ENCODE peak calls at places on chromosome 18, in five cellular contexts. One of them, this sample, is unnamed.

GRCh38 chr18:37986665-37987064 is 421.1 kb upstream of the CELF4 start:
- DNase-seq in fibroblast of pulmonary artery: no peak
- DNase-seq in AG04449: no peak
- DNase-seq in GM12878: no peak
- DNase-seq in AG10803: no peak
- DNase-seq in this sample: no peak

GRCh38 chr18:39586696-39587095 is 2021.1 kb upstream of the CELF4 start:
- DNase-seq in fibroblast of pulmonary artery: no peak
- DNase-seq in AG04449: no peak
- DNase-seq in GM12878: no peak
- DNase-seq in AG10803: no peak
- DNase-seq in this sample: no peak

GRCh38 chr18:42114310-42114943 is 159.4 kb downstream of the PIK3C3 start:
- DNase-seq in fibroblast of pulmonary artery: peak
- DNase-seq in AG04449: peak
- DNase-seq in GM12878: peak
- DNase-seq in AG10803: peak
- DNase-seq in this sample: peak

GRCh38 chr18:37720706-37721105 is 155.1 kb upstream of the CELF4 start:
- DNase-seq in fibroblast of pulmonary artery: no peak
- DNase-seq in AG04449: no peak
- DNase-seq in GM12878: no peak
- DNase-seq in AG10803: no peak
- DNase-seq in this sample: no peak

GRCh38 chr18:11728247-11728646 is 39.2 kb downstream of the GNAL start:
- DNase-seq in fibroblast of pulmonary artery: peak
- DNase-seq in AG04449: no peak
- DNase-seq in GM12878: no peak
- DNase-seq in AG10803: peak
- DNase-seq in this sample: no peak

GRCh38 chr18:10822457-10822856 is 296.6 kb downstream of the NAPG start:
- DNase-seq in fibroblast of pulmonary artery: peak
- DNase-seq in AG04449: no peak
- DNase-seq in GM12878: no peak
- DNase-seq in AG10803: no peak
- DNase-seq in this sample: no peak

GRCh38 chr18:78982186-78982585 is 2.6 kb downstream of the SALL3 start:
- DNase-seq in fibroblast of pulmonary artery: peak
- DNase-seq in AG04449: no peak
- DNase-seq in GM12878: no peak
- DNase-seq in AG10803: no peak
- DNase-seq in this sample: no peak

GRCh38 chr18:50859793-50860192 is 19.1 kb upstream of the ME2 start:
- DNase-seq in fibroblast of pulmonary artery: no peak
- DNase-seq in AG04449: no peak
- DNase-seq in GM12878: no peak
- DNase-seq in AG10803: no peak
- DNase-seq in this sample: no peak

GRCh38 chr18:42048150-42048549 is 93.1 kb downstream of the PIK3C3 start:
- DNase-seq in fibroblast of pulmonary artery: peak
- DNase-seq in AG04449: peak
- DNase-seq in GM12878: no peak
- DNase-seq in AG10803: peak
- DNase-seq in this sample: peak

GRCh38 chr18:8798996-8799395 is 93.6 kb downstream of the MTCL1 start:
- DNase-seq in fibroblast of pulmonary artery: no peak
- DNase-seq in AG04449: no peak
- DNase-seq in GM12878: no peak
- DNase-seq in AG10803: peak
- DNase-seq in this sample: no peak

GRCh38 chr18:76384114-76384790 is 110.8 kb downstream of the ZNF516 start:
- DNase-seq in fibroblast of pulmonary artery: no peak
- DNase-seq in AG04449: no peak
- DNase-seq in GM12878: no peak
- DNase-seq in AG10803: no peak
- DNase-seq in this sample: no peak

GRCh38 chr18:23257686-23258565 is 122.6 kb downstream of the CABLES1 start:
- DNase-seq in fibroblast of pulmonary artery: peak
- DNase-seq in AG04449: no peak
- DNase-seq in GM12878: no peak
- DNase-seq in AG10803: peak
- DNase-seq in this sample: no peak

GRCh38 chr18:9859232-9859631 is 26.5 kb upstream of the TXNDC2 start:
- DNase-seq in fibroblast of pulmonary artery: no peak
- DNase-seq in AG04449: no peak
- DNase-seq in GM12878: no peak
- DNase-seq in AG10803: no peak
- DNase-seq in this sample: no peak

GRCh38 chr18:13641551-13642439 is 84.6 kb downstream of the FAM210A start:
- DNase-seq in fibroblast of pulmonary artery: peak
- DNase-seq in AG04449: no peak
- DNase-seq in GM12878: no peak
- DNase-seq in AG10803: no peak
- DNase-seq in this sample: no peak

GRCh38 chr18:77249583-77250500 is at the start of gene GALR1:
- DNase-seq in fibroblast of pulmonary artery: no peak
- DNase-seq in AG04449: no peak
- DNase-seq in GM12878: no peak
- DNase-seq in AG10803: no peak
- DNase-seq in this sample: no peak

GRCh38 chr18:30908381-30908780 is 134.2 kb downstream of the DSC3 start:
- DNase-seq in fibroblast of pulmonary artery: no peak
- DNase-seq in AG04449: no peak
- DNase-seq in GM12878: no peak
- DNase-seq in AG10803: no peak
- DNase-seq in this sample: no peak

GRCh38 chr18:26301681-26302080 is 75.4 kb downstream of the TAF4B start:
- DNase-seq in fibroblast of pulmonary artery: peak
- DNase-seq in AG04449: peak
- DNase-seq in GM12878: no peak
- DNase-seq in AG10803: peak
- DNase-seq in this sample: no peak

GRCh38 chr18:44920441-44920840 is 239.8 kb downstream of the SETBP1 start:
- DNase-seq in fibroblast of pulmonary artery: no peak
- DNase-seq in AG04449: no peak
- DNase-seq in GM12878: no peak
- DNase-seq in AG10803: no peak
- DNase-seq in this sample: no peak

GRCh38 chr18:68121826-68122225 is 593.1 kb downstream of the TMX3 start:
- DNase-seq in fibroblast of pulmonary artery: peak
- DNase-seq in AG04449: no peak
- DNase-seq in GM12878: no peak
- DNase-seq in AG10803: peak
- DNase-seq in this sample: no peak

GRCh38 chr18:11607897-11608296 is 1.5 kb upstream of the SLC35G4 start:
- DNase-seq in fibroblast of pulmonary artery: no peak
- DNase-seq in AG04449: no peak
- DNase-seq in GM12878: no peak
- DNase-seq in AG10803: peak
- DNase-seq in this sample: peak

GRCh38 chr18:55488473-55488872 is 99.5 kb downstream of the TCF4 start:
- DNase-seq in fibroblast of pulmonary artery: no peak
- DNase-seq in AG04449: no peak
- DNase-seq in GM12878: no peak
- DNase-seq in AG10803: no peak
- DNase-seq in this sample: no peak

GRCh38 chr18:58221060-58221725 is 177.2 kb downstream of the NEDD4L start:
- DNase-seq in fibroblast of pulmonary artery: peak
- DNase-seq in AG04449: no peak
- DNase-seq in GM12878: no peak
- DNase-seq in AG10803: peak
- DNase-seq in this sample: peak

GRCh38 chr18:9779630-9780029 is 71.5 kb downstream of the RAB31 start:
- DNase-seq in fibroblast of pulmonary artery: peak
- DNase-seq in AG04449: no peak
- DNase-seq in GM12878: no peak
- DNase-seq in AG10803: peak
- DNase-seq in this sample: no peak

GRCh38 chr18:36186461-36187137 is 698 bp upstream of the MOCOS start:
- DNase-seq in fibroblast of pulmonary artery: no peak
- DNase-seq in AG04449: no peak
- DNase-seq in GM12878: no peak
- DNase-seq in AG10803: peak
- DNase-seq in this sample: no peak

GRCh38 chr18:48161201-48161910 is 230.9 kb upstream of the SMAD2 start:
- DNase-seq in fibroblast of pulmonary artery: peak
- DNase-seq in AG04449: no peak
- DNase-seq in GM12878: no peak
- DNase-seq in AG10803: peak
- DNase-seq in this sample: peak

GRCh38 chr18:21777814-21778213 is 37.2 kb downstream of the MIB1 start:
- DNase-seq in fibroblast of pulmonary artery: no peak
- DNase-seq in AG04449: no peak
- DNase-seq in GM12878: peak
- DNase-seq in AG10803: no peak
- DNase-seq in this sample: no peak

GRCh38 chr18:76553715-76554603 is 58.9 kb upstream of the ZNF516 start:
- DNase-seq in fibroblast of pulmonary artery: peak
- DNase-seq in AG04449: no peak
- DNase-seq in GM12878: no peak
- DNase-seq in AG10803: no peak
- DNase-seq in this sample: no peak

GRCh38 chr18:61893971-61894750 is 1.4 kb upstream of the RNF152 start:
- DNase-seq in fibroblast of pulmonary artery: peak
- DNase-seq in AG04449: no peak
- DNase-seq in GM12878: no peak
- DNase-seq in AG10803: peak
- DNase-seq in this sample: no peak

GRCh38 chr18:74497778-74498177 is 1.6 kb downstream of the CNDP2 start:
- DNase-seq in fibroblast of pulmonary artery: no peak
- DNase-seq in AG04449: no peak
- DNase-seq in GM12878: no peak
- DNase-seq in AG10803: peak
- DNase-seq in this sample: no peak
- H3K4me3 ChIP-seq in fibroblast of pulmonary artery: no peak
- H3K4me3 ChIP-seq in AG04449: no peak
- H3K4me3 ChIP-seq in GM12878: peak
- H3K4me3 ChIP-seq in AG10803: no peak
- H3K4me3 ChIP-seq in this sample: no peak

DNA sequence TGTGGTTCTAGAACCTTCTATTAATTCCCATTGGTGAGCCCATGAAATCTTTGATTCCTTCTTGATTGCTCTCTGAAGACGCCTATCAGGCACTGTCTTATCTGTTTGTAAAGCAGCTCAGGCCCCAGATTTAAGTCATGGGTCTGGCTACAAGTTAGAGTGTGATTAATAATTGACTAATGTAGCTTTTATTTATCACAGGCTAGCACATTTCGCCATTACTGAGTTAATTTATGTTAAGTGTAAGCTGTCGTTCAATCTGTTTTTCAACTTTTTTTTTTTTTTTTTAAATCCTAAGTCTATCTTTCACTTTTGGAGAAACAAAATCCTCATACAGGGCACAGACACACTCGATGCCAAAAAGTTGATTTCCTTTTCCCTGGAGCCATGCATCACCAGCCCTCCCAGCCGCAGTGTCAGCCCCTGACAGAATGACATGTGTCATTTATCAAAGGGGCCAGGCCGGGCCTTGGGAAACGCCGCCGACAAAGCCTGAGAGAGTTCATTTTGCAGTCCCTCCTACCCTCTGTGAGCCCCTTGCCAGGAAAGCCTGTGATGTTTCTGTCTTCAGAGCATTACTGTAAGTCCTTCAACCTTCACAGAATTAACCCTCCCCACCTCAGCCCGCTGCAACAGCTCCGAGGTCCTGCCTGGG is 15.8 kb downstream of the TSHZ1 start:
- DNase-seq in fibroblast of pulmonary artery: no peak
- DNase-seq in AG04449: no peak
- DNase-seq in GM12878: no peak
- DNase-seq in AG10803: no peak
- DNase-seq in this sample: no peak
- H3K4me3 ChIP-seq in fibroblast of pulmonary artery: peak
- H3K4me3 ChIP-seq in AG04449: peak
- H3K4me3 ChIP-seq in GM12878: no peak
- H3K4me3 ChIP-seq in AG10803: peak
- H3K4me3 ChIP-seq in this sample: peak

DNA sequence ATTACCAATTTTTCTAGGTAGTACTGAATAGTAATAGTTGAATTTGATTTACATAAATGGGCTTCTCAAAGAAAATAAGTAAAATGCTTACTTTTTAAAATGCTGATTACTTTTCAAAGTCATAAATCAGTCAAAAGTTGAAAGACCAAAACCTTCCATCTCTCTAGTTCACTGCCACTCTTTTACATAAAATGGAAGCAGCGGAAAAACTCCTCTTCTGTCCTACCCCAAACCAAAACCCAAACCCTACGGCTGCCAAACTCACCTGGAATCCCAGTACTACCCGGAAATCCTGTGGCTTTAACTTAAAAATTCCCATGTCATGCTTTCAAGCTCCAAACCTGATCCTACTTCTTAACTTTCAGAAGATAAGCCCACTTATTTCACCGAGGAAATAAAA is 81.2 kb upstream of the MAPRE2 start:
- DNase-seq in fibroblast of pulmonary artery: no peak
- DNase-seq in AG04449: no peak
- DNase-seq in GM12878: no peak
- DNase-seq in AG10803: no peak
- DNase-seq in this sample: no peak
- H3K4me3 ChIP-seq in fibroblast of pulmonary artery: no peak
- H3K4me3 ChIP-seq in AG04449: no peak
- H3K4me3 ChIP-seq in GM12878: no peak
- H3K4me3 ChIP-seq in AG10803: no peak
- H3K4me3 ChIP-seq in this sample: no peak

GRCh38 chr18:46001892-46002291 is 34.8 kb upstream of the EPG5 start:
- DNase-seq in fibroblast of pulmonary artery: no peak
- DNase-seq in AG04449: no peak
- DNase-seq in GM12878: no peak
- DNase-seq in AG10803: no peak
- DNase-seq in this sample: no peak

GRCh38 chr18:46001074-46001473 is 33.9 kb upstream of the EPG5 start:
- DNase-seq in fibroblast of pulmonary artery: no peak
- DNase-seq in AG04449: no peak
- DNase-seq in GM12878: no peak
- DNase-seq in AG10803: no peak
- DNase-seq in this sample: no peak

GRCh38 chr18:45998244-45998643 is 31.1 kb upstream of the EPG5 start:
- DNase-seq in fibroblast of pulmonary artery: no peak
- DNase-seq in AG04449: no peak
- DNase-seq in GM12878: no peak
- DNase-seq in AG10803: no peak
- DNase-seq in this sample: no peak

GRCh38 chr18:45993441-45993840 is 26.3 kb upstream of the EPG5 start:
- DNase-seq in fibroblast of pulmonary artery: peak
- DNase-seq in AG04449: peak
- DNase-seq in GM12878: no peak
- DNase-seq in AG10803: peak
- DNase-seq in this sample: peak

DNA sequence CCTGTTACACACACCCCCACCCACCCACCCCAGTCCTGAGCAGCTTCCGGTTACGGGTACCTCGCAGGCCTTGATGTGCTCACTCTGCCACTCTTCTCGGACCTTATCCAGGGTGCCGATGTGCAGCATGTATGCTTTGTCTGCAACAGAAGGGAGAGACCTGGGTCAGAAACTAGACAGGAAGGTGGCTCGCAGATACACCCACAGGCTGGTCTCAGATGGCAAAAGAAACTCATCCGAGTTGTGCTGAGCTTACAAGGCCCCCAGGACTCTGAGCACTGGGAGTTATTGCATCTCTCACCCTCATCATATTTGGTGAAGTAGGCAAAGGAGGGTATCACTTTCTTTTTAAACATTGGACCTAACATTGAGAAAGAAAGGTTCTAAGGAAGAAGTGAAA is 30.6 kb upstream of the EPG5 start:
- DNase-seq in fibroblast of pulmonary artery: no peak
- DNase-seq in AG04449: no peak
- DNase-seq in GM12878: no peak
- DNase-seq in AG10803: no peak
- DNase-seq in this sample: no peak
- H3K4me3 ChIP-seq in fibroblast of pulmonary artery: no peak
- H3K4me3 ChIP-seq in AG04449: no peak
- H3K4me3 ChIP-seq in GM12878: no peak
- H3K4me3 ChIP-seq in AG10803: no peak
- H3K4me3 ChIP-seq in this sample: no peak

This sample was measured in kidney epithelial cell.